ENCODE peak calls at places on chromosomes 7 and 10, in ten cellular contexts. R is PC-9; A is activated naive CD4-positive, alpha-beta T cell; H is bronchial epithelial cell; J is mucosa of descending colon; T is T-helper 9 cell; Z is endothelial cell of umbilical vein; K is stimulated activated CD4-positive, alpha-beta T cell treated with anti-CD3 and anti-CD28 coated beads, TNF-alpha, amount 100 ng/mL, for 48 hours; Y is neural crest cell; O is glomerular endothelial cell. V is an unnamed sample.

GRCh38 chr10:76049581-76050290 is 618.3 kb downstream of the LRMDA start:
- DNase-seq in R (no peak), Z (no peak), Y (no peak), A (no peak), K (no peak), T (no peak), H (no peak), O (no peak), J (no peak), V (no peak)

GRCh38 chr10:59470570-59470969 is 108.2 kb upstream of the FAM13C start:
- DNase-seq in J (no peak), R (no peak), T (no peak), A (no peak), Y (no peak), K (no peak), H (no peak), Z (no peak), O (no peak), V (no peak)

GRCh38 chr7:82050134-82050533 is 280.3 kb upstream of the HGF start:
- DNase-seq in O (no peak), K (no peak), R (peak; percentile 82), Z (peak; percentile 66), H (peak; percentile 88), J (no peak), Y (no peak), T (no peak), A (no peak), V (peak; percentile 22)

GRCh38 chr7:18558503-18558902 is 63.0 kb downstream of the HDAC9 start:
- DNase-seq in Z (no peak), R (no peak), H (peak; percentile 16), O (no peak), J (no peak), A (no peak), T (no peak), K (no peak), Y (no peak), V (no peak)

GRCh38 chr10:43076311-43076875 is 476 bp upstream of the RET start:
- DNase-seq in K (no peak), T (no peak), O (no peak), H (no peak), A (no peak), Y (no peak), J (peak; percentile 28), Z (no peak), R (no peak), V (no peak)

GRCh38 chr7:133434246-133434865 is 181.5 kb downstream of the EXOC4 start:
- DNase-seq in O (no peak), K (no peak), Z (peak; percentile 65), Y (no peak), J (no peak), H (peak; percentile 16), A (no peak), T (no peak), R (no peak), V (no peak)

GRCh38 chr7:120163449-120163848 is 109.5 kb upstream of the KCND2 start:
- DNase-seq in Y (no peak), Z (no peak), H (no peak), R (no peak), T (no peak), K (no peak), A (no peak), J (no peak), O (no peak), V (no peak)

GRCh38 chr7:80934286-80934685 is 15.4 kb upstream of the SEMA3C start:
- DNase-seq in Z (no peak), Y (no peak), H (peak; percentile 63), K (no peak), T (no peak), J (no peak), R (peak; percentile 57), A (no peak), O (no peak), V (no peak)

GRCh38 chr7:25897261-25897782 is 254.7 kb upstream of the NFE2L3 start:
- DNase-seq in K (no peak), O (no peak), J (no peak), H (no peak), A (no peak), R (no peak), Z (no peak), Y (no peak), T (no peak), V (no peak)

GRCh38 chr10:87691515-87692070 is 31.9 kb downstream of the PAPSS2 start:
- DNase-seq in T (no peak), O (no peak), A (no peak), R (peak; percentile 63), Y (no peak), H (peak; percentile 85), K (no peak), Z (no peak), J (no peak), V (no peak)

GRCh38 chr7:38822556-38822955 is 86.4 kb downstream of the VPS41 start:
- DNase-seq in A (no peak), Y (no peak), Z (no peak), H (peak; percentile 23), O (no peak), K (no peak), J (no peak), R (no peak), T (no peak), V (no peak)

GRCh38 chr7:25965405-25966123 is 186.4 kb upstream of the NFE2L3 start:
- DNase-seq in O (no peak), K (no peak), H (peak; percentile 66), T (no peak), Z (no peak), A (no peak), R (peak; percentile 52), J (no peak), Y (no peak), V (no peak)

GRCh38 chr7:129161524-129161923 is 17.0 kb downstream of the TSPAN33 start:
- DNase-seq in O (no peak), A (no peak), H (no peak), Z (no peak), Y (no peak), K (no peak), R (no peak), J (no peak), T (no peak), V (no peak)

GRCh38 chr7:729154-730000 is 2.3 kb upstream of the PRKAR1B start:
- DNase-seq in A (no peak), H (no peak), Y (no peak), Z (no peak), K (no peak), T (no peak), O (no peak), R (no peak), J (no peak), V (no peak)

GRCh38 chr7:43303740-43304241 is 191.3 kb downstream of the HECW1 start:
- DNase-seq in H (peak; percentile 64), J (no peak), R (no peak), Z (no peak), O (no peak), K (peak; percentile 26), Y (no peak), A (no peak), T (no peak), V (no peak)

GRCh38 chr7:111803015-111803758 is 240.9 kb upstream of the IMMP2L start:
- DNase-seq in A (no peak), K (no peak), H (peak; percentile 29), R (no peak), J (no peak), O (no peak), Y (no peak), Z (no peak), T (no peak), V (no peak)

GRCh38 chr7:142496545-142496991 is 238.7 kb upstream of the PRSS58 start:
- DNase-seq in T (no peak), R (peak; percentile 98), H (peak; percentile 47), K (no peak), Z (peak; percentile 41), Y (no peak), A (no peak), J (no peak), O (no peak), V (no peak)